ENCODE peak calls at places on chromosomes 6 and 20, in eight cellular contexts. U, D, W, C, L, T, B and Z are unnamed samples.

GRCh38 chr20:2242678-2243077 is 53.1 kb upstream of the TGM3 start:
- DNase-seq in U (no peak), D (no peak), W (no peak), C (no peak), L (no peak), T (no peak), B (no peak), Z (no peak)

GRCh38 chr6:130423044-130423443 is 57.2 kb downstream of the TMEM200A start:
- DNase-seq in U (no peak), D (no peak), W (no peak), C (no peak), L (no peak), T (no peak), B (no peak), Z (no peak)

GRCh38 chr6:88653936-88654335 is 309.5 kb downstream of the RNGTT start:
- DNase-seq in U (no peak), D (no peak), W (no peak), C (no peak), L (no peak), T (no peak), B (no peak), Z (no peak)

GRCh38 chr6:37674161-37674560 is 23.5 kb downstream of the MDGA1 start:
- DNase-seq in U (no peak), D (no peak), W (no peak), C (no peak), L (no peak), T (no peak), B (no peak), Z (no peak)

GRCh38 chr20:17747431-17747846 is 47.7 kb downstream of the BANF2 start:
- DNase-seq in U (peak; percentile 44), D (no peak), W (no peak), C (no peak), L (no peak), T (peak; percentile 53), B (peak; percentile 79), Z (no peak)

GRCh38 chr6:99026135-99026534 is 78.4 kb upstream of the FBXL4 start:
- DNase-seq in U (no peak), D (no peak), W (no peak), C (no peak), L (no peak), T (no peak), B (no peak), Z (no peak)

GRCh38 chr6:111918825-111919224 is 45.6 kb upstream of the FYN start:
- DNase-seq in U (no peak), D (peak; percentile 31), W (no peak), C (no peak), L (no peak), T (no peak), B (peak; percentile 57), Z (no peak)

GRCh38 chr6:25369450-25370086 is 90.4 kb downstream of the CARMIL1 start:
- DNase-seq in U (no peak), D (no peak), W (no peak), C (no peak), L (no peak), T (peak; percentile 70), B (peak; percentile 32), Z (no peak)

GRCh38 chr6:89768324-89768723 is 51.3 kb downstream of the MDN1 start:
- DNase-seq in U (no peak), D (no peak), W (no peak), C (no peak), L (no peak), T (no peak), B (no peak), Z (no peak)

GRCh38 chr6:134446228-134446848 is 128.4 kb upstream of the SGK1 start:
- DNase-seq in U (no peak), D (no peak), W (no peak), C (no peak), L (no peak), T (no peak), B (peak; percentile 60), Z (no peak)

GRCh38 chr6:89970609-89971337 is 76.5 kb downstream of the GJA10 start:
- DNase-seq in U (peak; percentile 20), D (no peak), W (no peak), C (peak; percentile 64), L (no peak), T (peak; percentile 44), B (peak; percentile 65), Z (peak; percentile 8)

GRCh38 chr20:51341581-51341980 is 200.9 kb downstream of the NFATC2 start:
- DNase-seq in U (no peak), D (no peak), W (no peak), C (no peak), L (no peak), T (no peak), B (peak; percentile 77), Z (no peak)